ENCODE peak calls at places on chromosome 18, in eight cellular contexts. O, X, G, E, K, W, T and H are unnamed samples. For H3K4me1, the result is how much of the 10 kb centered on the place peaks cover.

GRCh38 chr18:3177902-3178687 is 41.7 kb downstream of the MYOM1 start:
- DNase-seq in O (no peak), X (peak), G (peak), E (no peak), K (no peak), W (no peak), T (peak), H (no peak)

GRCh38 chr18:55324166-55324565 is 263.8 kb downstream of the TCF4 start:
- DNase-seq in O (no peak), X (no peak), G (no peak), E (no peak), K (no peak), W (no peak), T (no peak), H (no peak)

GRCh38 chr18:66872277-66872676 is 268.4 kb upstream of the CDH19 start:
- DNase-seq in O (no peak), X (no peak), G (no peak), E (peak), K (no peak), W (no peak), T (no peak), H (no peak)

GRCh38 chr18:136433-136832 is 21.9 kb upstream of the USP14 start:
- DNase-seq in O (no peak), X (no peak), G (no peak), E (peak), K (no peak), W (no peak), T (no peak), H (peak)

GRCh38 chr18:72232611-72233010 is 311.5 kb downstream of the CBLN2 start:
- DNase-seq in O (no peak), X (no peak), G (no peak), E (no peak), K (no peak), W (no peak), T (no peak), H (no peak)

GRCh38 chr18:7545734-7546133 is 21.4 kb upstream of the PTPRM start:
- DNase-seq in O (no peak), X (peak), G (no peak), E (no peak), K (no peak), W (no peak), T (no peak), H (no peak)

GRCh38 chr18:26487437-26487836 is 60.9 kb downstream of the KCTD1 start:
- DNase-seq in O (no peak), X (no peak), G (no peak), E (peak), K (no peak), W (no peak), T (no peak), H (no peak)

GRCh38 chr18:22324191-22325131 is 93.3 kb downstream of the CTAGE1 start:
- DNase-seq in O (peak), X (no peak), G (peak), E (no peak), K (peak), W (peak), T (peak), H (no peak)

GRCh38 chr18:77566604-77567003 is 317.0 kb downstream of the GALR1 start:
- DNase-seq in O (no peak), X (no peak), G (no peak), E (no peak), K (no peak), W (no peak), T (no peak), H (no peak)

GRCh38 chr18:25459814-25460213 is 107.8 kb upstream of the ZNF521 start:
- DNase-seq in O (no peak), X (no peak), G (no peak), E (no peak), K (no peak), W (no peak), T (no peak), H (no peak)

GRCh38 chr18:43662657-43663056 is 385.4 kb upstream of the SYT4 start:
- DNase-seq in O (no peak), X (peak), G (no peak), E (no peak), K (no peak), W (no peak), T (no peak), H (no peak)

GRCh38 chr18:28457784-28458183 is 280.9 kb upstream of the CDH2 start:
- DNase-seq in O (no peak), X (no peak), G (no peak), E (no peak), K (no peak), W (no peak), T (no peak), H (no peak)

GRCh38 chr18:68397241-68398035 is 317.5 kb downstream of the TMX3 start:
- DNase-seq in O (no peak), X (peak), G (no peak), E (no peak), K (no peak), W (no peak), T (no peak), H (no peak)

GRCh38 chr18:58860747-58861224 is 3.9 kb upstream of the ZNF532 start:
- DNase-seq in O (no peak), X (no peak), G (no peak), E (no peak), K (no peak), W (no peak), T (no peak), H (no peak)

GRCh38 chr18:57776767-57777166 is 26.3 kb downstream of the ATP8B1 start:
- DNase-seq in O (no peak), X (no peak), G (no peak), E (no peak), K (no peak), W (no peak), T (no peak), H (no peak)
- H3K4me1 ChIP-seq in O (under half), X (under half), G (half or more), E (half or more), K (half or more), W (under half), T (under half), H (under half)

GRCh38 chr18:10490401-10491289 is 35.2 kb upstream of the NAPG start:
- DNase-seq in O (no peak), X (no peak), G (no peak), E (peak), K (no peak), W (no peak), T (no peak), H (peak)
- H3K4me3 ChIP-seq in O (no peak), X (no peak), G (no peak), E (no peak), K (no peak), W (no peak), T (no peak), H (no peak)

GRCh38 chr18:48165104-48165866 is 234.8 kb upstream of the SMAD2 start:
- DNase-seq in O (no peak), X (no peak), G (no peak), E (no peak), K (no peak), W (no peak), T (peak), H (no peak)
- H3K4me1 ChIP-seq in O (under half), X (under half), G (half or more), E (under half), K (under half), W (under half), T (under half), H (under half)

GRCh38 chr18:73880387-73880786 is 267.2 kb downstream of the FBXO15 start:
- DNase-seq in O (no peak), X (no peak), G (no peak), E (no peak), K (no peak), W (no peak), T (no peak), H (no peak)
- H3K4me3 ChIP-seq in O (no peak), X (no peak), G (no peak), E (no peak), K (no peak), W (no peak), T (no peak), H (no peak)

GRCh38 chr18:13179566-13180113 is 38.9 kb upstream of the LDLRAD4 start:
- DNase-seq in O (no peak), X (no peak), G (no peak), E (no peak), K (no peak), W (no peak), T (no peak), H (no peak)
- H3K4me1 ChIP-seq in O (under half), X (under half), G (under half), E (under half), K (under half), W (under half), T (under half), H (under half)

DNA sequence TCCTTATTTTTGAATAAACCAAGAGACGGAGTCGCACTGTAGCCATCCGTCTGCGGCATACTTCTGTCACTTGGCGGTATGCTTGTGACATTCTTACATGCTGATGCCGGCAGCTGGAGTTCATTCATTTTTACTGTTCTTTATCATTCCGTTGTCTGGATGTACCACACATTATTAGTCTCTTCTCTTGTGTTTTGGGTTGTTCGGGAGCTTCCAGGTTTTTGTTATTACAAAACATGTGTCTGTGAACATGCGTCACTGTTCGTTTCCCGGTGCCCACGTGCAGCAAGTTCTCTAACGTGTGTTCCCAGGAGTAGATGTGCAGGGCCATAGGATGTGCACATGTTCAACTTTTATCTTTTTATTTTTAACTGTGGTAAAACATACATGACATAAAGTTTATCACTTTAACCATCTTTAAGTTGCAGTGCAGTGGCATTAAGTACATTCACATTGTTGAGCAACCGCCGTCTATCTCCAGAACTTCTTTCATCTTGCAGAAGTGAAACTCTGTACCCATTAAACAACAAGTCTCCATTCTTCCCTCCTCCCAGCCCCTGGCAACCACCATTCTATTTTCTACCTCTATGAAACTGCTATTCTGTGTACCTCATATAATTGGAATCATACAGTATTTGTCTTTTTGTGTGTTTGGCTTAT is 40.1 kb downstream of the MTCL1 start:
- DNase-seq in O (no peak), X (peak), G (no peak), E (no peak), K (no peak), W (no peak), T (no peak), H (no peak)
- H3K4me3 ChIP-seq in O (no peak), X (no peak), G (no peak), E (no peak), K (no peak), W (no peak), T (no peak), H (no peak)

GRCh38 chr18:50127516-50128229 is 67.3 kb downstream of the MYO5B start:
- DNase-seq in O (no peak), X (no peak), G (no peak), E (no peak), K (no peak), W (no peak), T (no peak), H (no peak)

GRCh38 chr18:50128506-50129271 is 66.3 kb downstream of the MYO5B start:
- DNase-seq in O (no peak), X (no peak), G (no peak), E (no peak), K (no peak), W (no peak), T (no peak), H (no peak)

GRCh38 chr18:50125456-50125855 is 69.5 kb downstream of the MYO5B start:
- DNase-seq in O (no peak), X (no peak), G (no peak), E (no peak), K (no peak), W (no peak), T (no peak), H (no peak)

GRCh38 chr18:50131591-50131990 is 63.4 kb downstream of the MYO5B start:
- DNase-seq in O (no peak), X (no peak), G (no peak), E (no peak), K (no peak), W (no peak), T (no peak), H (no peak)

GRCh38 chr18:50126466-50126865 is 68.5 kb downstream of the MYO5B start:
- DNase-seq in O (no peak), X (no peak), G (no peak), E (no peak), K (no peak), W (no peak), T (no peak), H (no peak)
- H3K4me1 ChIP-seq in O (under half), X (under half), G (under half), E (under half), K (under half), W (under half), T (under half), H (under half)

DNA sequence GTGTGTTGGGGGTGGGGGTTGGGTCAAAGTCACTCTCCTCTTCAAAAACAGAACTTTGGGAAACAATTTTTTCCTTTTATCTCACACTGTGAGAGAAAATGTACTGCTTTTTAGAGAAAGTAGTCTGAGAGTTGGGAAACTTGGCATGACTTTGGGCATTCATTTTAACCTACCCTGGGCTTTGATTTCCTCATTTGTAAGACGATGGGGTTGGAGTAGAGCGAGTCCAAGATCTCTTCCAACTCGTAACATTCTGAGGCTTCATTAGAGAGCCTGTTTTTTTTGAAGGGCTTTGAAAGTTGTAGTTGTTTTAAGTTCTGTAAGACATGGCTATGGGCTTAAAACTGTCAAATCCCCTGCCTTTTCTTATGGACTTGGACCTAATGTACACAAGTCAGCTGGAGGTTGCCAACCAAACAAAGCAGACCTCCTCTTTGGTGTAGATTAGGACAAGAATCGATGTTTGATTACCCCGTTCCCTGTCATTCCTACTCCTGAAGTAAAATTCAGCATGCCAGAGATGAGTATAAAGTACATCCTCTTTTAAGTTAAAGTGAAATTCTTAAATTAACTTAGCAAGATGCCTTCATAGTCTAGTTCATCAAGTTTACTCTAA is 8.4 kb downstream of the PHLPP1 start:
- DNase-seq in O (no peak), X (no peak), G (no peak), E (no peak), K (no peak), W (no peak), T (no peak), H (no peak)
- H3K4me3 ChIP-seq in O (no peak), X (no peak), G (no peak), E (no peak), K (no peak), W (no peak), T (no peak), H (no peak)

DNA sequence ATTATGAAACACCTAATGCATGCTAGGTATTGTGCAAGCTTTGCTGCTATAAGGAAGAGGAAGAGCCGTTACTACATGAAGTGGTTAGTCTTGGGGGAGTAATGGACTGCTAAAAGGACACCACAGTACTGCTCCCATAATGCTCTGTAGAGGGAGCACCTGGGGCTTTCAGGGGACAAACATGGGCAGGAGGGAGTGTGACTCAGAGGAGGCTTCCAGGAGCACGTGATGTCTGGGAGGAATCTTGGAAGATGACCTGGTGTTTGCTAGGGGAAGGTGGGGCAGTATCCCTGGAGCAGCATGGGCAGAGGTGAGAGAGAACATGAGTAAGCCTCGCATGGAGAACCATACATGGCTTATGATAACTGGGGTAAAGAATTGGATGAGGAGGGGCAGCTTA is 18.8 kb downstream of the MAPK4 start:
- DNase-seq in O (no peak), X (no peak), G (no peak), E (peak), K (no peak), W (no peak), T (no peak), H (no peak)
- H3K4me1 ChIP-seq in O (under half), X (under half), G (under half), E (under half), K (under half), W (under half), T (under half), H (under half)